ENCODE peak calls at places on chromosomes 12 and 14, in five cellular contexts. W is stomach, Y is brain microvascular endothelial cell, H is aorta, M is NT2/D1. E is an unnamed sample.
A peak's percentile ranks its signal among the peaks of the same experiment; 100 is the strongest.

GRCh38 chr12:99393763-99394162 is 253.8 kb upstream of the GARIN6 start:
- DNase-seq in W (no peak), Y (no peak), H (no peak), M (no peak), E (no peak)

GRCh38 chr14:22882529-22883190 is 362 bp upstream of the REM2 start:
- DNase-seq in W (peak; percentile 50), Y (peak; percentile 42), H (no peak), M (peak; percentile 22), E (peak; percentile 45)

GRCh38 chr12:120709976-120710804 is at the start of gene UNC119B:
- DNase-seq in W (peak; percentile 58), Y (peak; percentile 22), H (peak; percentile 81), M (no peak), E (peak; percentile 55)

GRCh38 chr14:36975834-36976233 is 196.6 kb downstream of the SLC25A21 start:
- DNase-seq in W (no peak), Y (no peak), H (no peak), M (no peak), E (no peak)

GRCh38 chr12:104656921-104657320 is 200.2 kb downstream of the CHST11 start:
- DNase-seq in W (no peak), Y (no peak), H (no peak), M (no peak), E (no peak)

GRCh38 chr12:55934773-55935172 is 3.8 kb downstream of the DGKA start:
- DNase-seq in W (no peak), Y (no peak), H (no peak), M (no peak), E (no peak)

GRCh38 chr12:46554461-46554860 is 181.9 kb upstream of the SLC38A2 start:
- DNase-seq in W (no peak), Y (no peak), H (no peak), M (no peak), E (no peak)

GRCh38 chr14:105151131-105151837 is 17.3 kb downstream of the JAG2 start:
- DNase-seq in W (no peak), Y (no peak), H (peak; percentile 35), M (no peak), E (no peak)

GRCh38 chr12:113090740-113091139 is 34.2 kb downstream of the DTX1 start:
- DNase-seq in W (no peak), Y (no peak), H (no peak), M (no peak), E (no peak)

GRCh38 chr12:12008931-12009611 is 61.7 kb upstream of the BCL2L14 start:
- DNase-seq in W (no peak), Y (peak; percentile 43), H (no peak), M (peak; percentile 100), E (no peak)

GRCh38 chr14:85399196-85399595 is 130.7 kb upstream of the FLRT2 start:
- DNase-seq in W (no peak), Y (no peak), H (no peak), M (no peak), E (no peak)

GRCh38 chr12:21819236-21819635 is 44.7 kb upstream of the KCNJ8 start:
- DNase-seq in W (no peak), Y (peak; percentile 56), H (no peak), M (no peak), E (no peak)

GRCh38 chr14:54252072-54252730 is 144.6 kb upstream of the CDKN3 start:
- DNase-seq in W (no peak), Y (peak; percentile 74), H (no peak), M (no peak), E (no peak)

GRCh38 chr14:51738754-51739153 is 87.0 kb downstream of the FRMD6 start:
- DNase-seq in W (no peak), Y (no peak), H (no peak), M (peak; percentile 1), E (no peak)

GRCh38 chr14:54329082-54329695 is 67.6 kb upstream of the CDKN3 start:
- DNase-seq in W (peak; percentile 33), Y (peak; percentile 36), H (no peak), M (peak; percentile 71), E (peak; percentile 52)

GRCh38 chr12:103680591-103681065 is 93.6 kb downstream of the STAB2 start:
- DNase-seq in W (no peak), Y (no peak), H (peak; percentile 69), M (no peak), E (peak; percentile 31)

GRCh38 chr14:36271939-36272907 is 48.2 kb downstream of the MBIP start:
- DNase-seq in W (no peak), Y (no peak), H (no peak), M (no peak), E (peak; percentile 4)

DNA sequence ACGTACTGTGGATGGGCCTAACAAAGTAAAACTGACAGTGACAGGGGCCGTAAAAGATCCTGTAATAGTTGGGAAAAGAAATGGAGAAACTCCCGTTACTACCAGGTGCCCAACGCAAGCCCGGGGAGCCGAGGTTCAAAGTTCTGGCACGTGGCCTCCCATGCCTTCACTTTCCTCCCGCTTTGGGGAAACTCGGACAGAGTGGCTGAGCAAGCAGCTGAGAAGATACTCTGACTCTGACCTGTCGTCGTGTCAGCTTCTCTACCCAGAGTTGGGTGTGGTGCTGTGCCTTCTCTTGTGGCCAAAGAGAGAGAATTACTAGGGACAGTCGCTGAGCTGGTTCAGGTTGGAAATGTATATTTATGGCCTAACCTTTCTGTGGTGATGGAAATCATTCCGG is 1.7 kb downstream of the B4GALNT3 start:
- DNase-seq in W (no peak), Y (no peak), H (no peak), M (no peak), E (peak; percentile 65)
- H3K27me3 ChIP-seq in W (peaks cover 51% of the 10 kb centered on the region), Y (peaks cover 51% of the 10 kb centered on the region), H (no peaks in the 10 kb centered on the region), M (peaks cover 35% of the 10 kb centered on the region), E (peaks cover 3% of the 10 kb centered on the region)

DNA sequence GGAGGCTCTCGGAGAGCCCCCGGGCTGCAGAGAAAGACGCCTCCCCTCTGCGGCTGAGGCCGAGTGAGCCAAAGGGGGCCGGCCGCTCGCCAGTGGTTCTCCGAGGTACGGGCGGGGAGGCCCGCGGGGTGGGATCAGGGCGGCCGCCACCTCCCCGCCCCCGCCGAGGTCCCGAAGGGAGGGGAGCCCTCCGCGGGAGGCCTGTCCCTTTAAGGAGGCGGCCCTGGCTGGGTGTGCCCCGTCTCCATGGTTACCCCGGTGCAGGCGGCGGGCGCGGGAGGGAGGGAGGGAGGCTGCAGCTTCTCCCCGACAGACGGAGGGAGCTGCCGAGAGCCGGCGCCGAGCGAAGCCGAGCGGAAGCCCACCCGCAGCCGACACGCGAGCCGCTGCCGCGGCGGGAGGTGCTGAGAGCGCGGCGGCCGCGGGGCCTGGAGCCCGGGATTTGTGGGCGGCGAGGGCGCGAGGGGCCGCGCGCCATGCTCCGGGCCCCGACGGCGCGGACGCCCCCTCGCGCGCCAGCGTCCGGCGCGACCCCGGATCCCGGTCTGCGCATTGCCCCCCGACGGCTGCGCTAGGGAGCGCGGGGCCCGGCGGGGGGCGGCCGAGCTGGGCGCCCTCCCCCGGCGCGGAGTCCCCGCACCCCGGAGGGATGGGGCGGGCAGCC is at the start of gene KCNH3:
- DNase-seq in W (peak; percentile 86), Y (peak; percentile 49), H (peak; percentile 90), M (peak; percentile 49), E (peak; percentile 74)
- H3K27me3 ChIP-seq in W (peaks cover 76% of the 10 kb centered on the region), Y (peaks cover 29% of the 10 kb centered on the region), H (no peaks in the 10 kb centered on the region), M (peaks cover 61% of the 10 kb centered on the region), E (peaks cover 13% of the 10 kb centered on the region)

DNA sequence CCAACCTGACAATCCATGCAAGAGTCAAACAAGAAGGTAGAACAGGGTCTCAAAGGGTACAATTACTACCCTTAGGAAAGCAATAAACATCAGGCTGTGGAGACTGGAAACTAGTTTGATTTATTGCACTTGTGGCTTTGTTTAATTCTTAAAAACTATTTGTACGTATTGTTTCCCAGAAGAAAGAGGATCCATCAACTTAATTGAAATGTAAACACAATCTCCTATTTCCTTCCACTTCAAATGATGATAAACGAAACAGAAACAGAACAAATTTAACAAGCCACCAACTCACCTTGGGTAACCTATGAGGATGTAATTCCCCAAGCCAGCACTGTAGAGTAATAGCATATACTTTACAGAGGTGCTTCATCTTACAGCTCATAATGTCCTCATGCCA is 8.0 kb downstream of the STXBP6 start:
- DNase-seq in W (no peak), Y (no peak), H (no peak), M (no peak), E (peak; percentile 48)
- H3K27me3 ChIP-seq in W (no peaks in the 10 kb centered on the region), Y (no peaks in the 10 kb centered on the region), H (no peaks in the 10 kb centered on the region), M (peaks cover 4% of the 10 kb centered on the region), E (no peaks in the 10 kb centered on the region)

DNA sequence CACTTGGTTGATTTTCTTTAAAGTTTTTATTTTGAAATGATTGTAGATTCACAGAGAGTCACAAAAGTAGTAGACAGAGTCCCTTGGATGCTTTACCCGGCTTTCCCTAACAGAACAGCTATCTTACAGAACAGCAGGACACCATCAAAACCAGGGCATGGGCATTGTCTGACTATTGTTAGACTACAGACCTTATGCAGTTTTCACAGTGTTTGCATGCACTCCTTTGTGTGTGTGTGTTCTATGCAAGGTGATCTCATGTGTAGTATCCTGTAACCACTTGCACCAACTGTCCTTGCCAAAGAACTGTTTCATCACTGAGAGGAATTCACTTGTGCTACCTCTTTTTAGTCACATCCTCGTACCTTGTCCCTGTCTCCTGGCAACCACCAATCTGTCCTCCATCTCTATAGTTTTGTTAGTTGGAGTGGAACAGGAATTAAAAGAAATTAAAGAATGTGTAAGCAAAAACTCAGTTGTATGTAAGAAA is 183.6 kb upstream of the PZP start:
- DNase-seq in W (no peak), Y (no peak), H (no peak), M (no peak), E (no peak)
- H3K27me3 ChIP-seq in W (no peaks in the 10 kb centered on the region), Y (no peaks in the 10 kb centered on the region), H (no peaks in the 10 kb centered on the region), M (no peaks in the 10 kb centered on the region), E (no peaks in the 10 kb centered on the region)

GRCh38 chr14:60508363-60508706 is 611 bp upstream of the SIX6 start:
- DNase-seq in W (no peak), Y (no peak), H (no peak), M (no peak), E (no peak)
- H3K27me3 ChIP-seq in W (peaks cover 100% of the 10 kb centered on the region), Y (peaks cover 91% of the 10 kb centered on the region), H (no peaks in the 10 kb centered on the region), M (peaks cover 97% of the 10 kb centered on the region), E (peaks cover 14% of the 10 kb centered on the region)

GRCh38 chr12:52172956-52173355 is 18.9 kb downstream of the KRT80 start:
- DNase-seq in W (no peak), Y (no peak), H (no peak), M (no peak), E (no peak)
- H3K27me3 ChIP-seq in W (no peaks in the 10 kb centered on the region), Y (no peaks in the 10 kb centered on the region), H (no peaks in the 10 kb centered on the region), M (no peaks in the 10 kb centered on the region), E (no peaks in the 10 kb centered on the region)

DNA sequence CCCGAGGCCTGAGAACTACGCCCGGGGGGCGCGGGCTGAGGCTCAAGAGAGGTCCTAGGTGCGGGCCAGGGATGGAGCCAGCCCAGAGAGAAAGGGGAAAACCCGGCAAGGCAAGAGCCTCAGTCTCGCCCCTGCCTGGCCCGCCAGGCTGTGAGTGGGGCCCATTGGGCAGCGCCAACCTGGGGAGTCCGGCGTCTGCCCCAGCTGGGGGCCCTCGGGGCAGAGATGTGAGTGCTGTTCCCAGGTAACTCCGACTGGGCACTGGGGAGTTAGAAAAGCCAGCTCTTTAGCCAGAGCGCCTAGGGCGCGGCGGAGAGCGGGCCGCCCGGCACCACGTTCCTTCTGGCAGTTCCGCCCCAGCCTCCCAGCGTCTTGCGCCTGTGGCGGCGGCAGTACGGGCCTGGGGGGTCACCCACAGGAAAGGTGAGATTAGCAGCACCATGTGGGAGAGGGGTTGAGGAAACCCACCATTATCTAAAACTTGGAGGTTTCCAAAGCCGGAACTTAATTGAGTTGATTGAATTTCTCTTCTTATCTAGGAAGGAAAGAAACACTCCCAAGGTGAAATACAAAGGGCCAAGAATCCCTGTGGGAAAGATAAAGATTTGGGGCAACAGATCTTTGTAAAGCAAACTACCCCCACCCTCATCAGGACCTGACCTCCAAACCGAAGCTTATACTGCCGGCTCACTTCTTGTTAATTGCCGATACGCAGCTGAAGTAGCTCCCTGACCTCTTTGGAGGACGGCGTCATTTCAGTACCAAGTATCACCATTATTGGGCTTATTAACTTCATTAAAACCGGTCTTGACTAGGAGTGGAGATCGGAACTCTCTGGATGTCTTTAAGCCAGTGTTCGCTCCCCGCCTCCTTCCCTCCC is 11.6 kb downstream of the OTX2 start:
- DNase-seq in W (no peak), Y (no peak), H (no peak), M (no peak), E (no peak)
- H3K27me3 ChIP-seq in W (peaks cover 100% of the 10 kb centered on the region), Y (peaks cover 83% of the 10 kb centered on the region), H (no peaks in the 10 kb centered on the region), M (peaks cover 13% of the 10 kb centered on the region), E (peaks cover 17% of the 10 kb centered on the region)